ENCODE peak calls at places on chromosomes 5 and 9, in nine cellular contexts. U is natural killer cell treated with Interleukin-12 subunit alpha and Interleukin-12 subunit beta and Interleukin-15 and Interleukin-18, amount 100 ng/mL, for 72 hours; P is HuH-7; Q is SW 1271; B is left cardiac atrium; J is NCI-H1417; I is epithelial cell of esophagus; W is HL-60; F is T-helper 17 cell. V is an unnamed sample.

GRCh38 chr5:84642795-84643194 is 258.1 kb upstream of the EDIL3 start:
- DNase-seq in U (no peak), P (no peak), Q (no peak), B (no peak), J (no peak), I (peak), W (no peak), F (no peak), V (no peak)

GRCh38 chr9:134059661-134060395 is 8.0 kb downstream of the BRD3 start:
- DNase-seq in U (no peak), P (no peak), Q (no peak), B (no peak), J (no peak), I (no peak), W (peak), F (peak), V (no peak)

GRCh38 chr5:73395274-73395673 is 53.3 kb downstream of the FOXD1 start:
- DNase-seq in U (no peak), P (no peak), Q (no peak), B (no peak), J (no peak), I (no peak), W (no peak), F (no peak), V (no peak)

GRCh38 chr5:38201158-38201557 is 57.2 kb upstream of the EGFLAM start:
- DNase-seq in U (no peak), P (no peak), Q (no peak), B (no peak), J (no peak), I (no peak), W (no peak), F (no peak), V (no peak)

GRCh38 chr9:31394040-31394473 is 990.4 kb upstream of the ACO1 start:
- DNase-seq in U (no peak), P (no peak), Q (no peak), B (no peak), J (peak), I (peak), W (no peak), F (no peak), V (no peak)

GRCh38 chr9:37128051-37128450 is 7.7 kb downstream of the ZCCHC7 start:
- DNase-seq in U (no peak), P (no peak), Q (no peak), B (no peak), J (no peak), I (no peak), W (no peak), F (no peak), V (no peak)

GRCh38 chr5:125180222-125180621 is 433.8 kb upstream of the ZNF608 start:
- DNase-seq in U (no peak), P (no peak), Q (no peak), B (no peak), J (no peak), I (peak), W (no peak), F (no peak), V (no peak)

GRCh38 chr9:37209431-37210386 is 89.3 kb downstream of the ZCCHC7 start:
- DNase-seq in U (no peak), P (peak), Q (no peak), B (no peak), J (peak), I (peak), W (no peak), F (no peak), V (no peak)

GRCh38 chr9:95778957-95779356 is 96.5 kb upstream of the ERCC6L2 start:
- DNase-seq in U (no peak), P (no peak), Q (no peak), B (peak), J (no peak), I (peak), W (no peak), F (no peak), V (no peak)

GRCh38 chr9:77907581-77907980 is 124.0 kb downstream of the GNAQ start:
- DNase-seq in U (no peak), P (no peak), Q (no peak), B (no peak), J (no peak), I (peak), W (no peak), F (no peak), V (no peak)

GRCh38 chr5:40221796-40222195 is 457.9 kb upstream of the PTGER4 start:
- DNase-seq in U (no peak), P (no peak), Q (peak), B (no peak), J (no peak), I (peak), W (no peak), F (no peak), V (no peak)

GRCh38 chr9:70382709-70383605 is 31.5 kb downstream of the KLF9 start:
- DNase-seq in U (no peak), P (no peak), Q (no peak), B (no peak), J (no peak), I (no peak), W (no peak), F (no peak), V (no peak)

GRCh38 chr9:125754096-125754495 is 6.9 kb downstream of the PBX3 start:
- DNase-seq in U (no peak), P (no peak), Q (no peak), B (no peak), J (peak), I (no peak), W (no peak), F (no peak), V (no peak)

GRCh38 chr9:136287960-136288753 is 15.7 kb downstream of the CCDC187 start:
- DNase-seq in U (no peak), P (no peak), Q (no peak), B (peak), J (no peak), I (no peak), W (no peak), F (no peak), V (no peak)

GRCh38 chr9:12014488-12014887 is 678.7 kb upstream of the TYRP1 start:
- DNase-seq in U (no peak), P (no peak), Q (no peak), B (no peak), J (no peak), I (no peak), W (no peak), F (no peak), V (no peak)

GRCh38 chr9:132474253-132474652 is 64.2 kb downstream of the CFAP77 start:
- DNase-seq in U (no peak), P (no peak), Q (no peak), B (no peak), J (no peak), I (no peak), W (no peak), F (no peak), V (no peak)

GRCh38 chr5:38816083-38817030 is 29.5 kb upstream of the OSMR start:
- DNase-seq in U (no peak), P (no peak), Q (no peak), B (no peak), J (peak), I (peak), W (no peak), F (no peak), V (no peak)

GRCh38 chr5:143244000-143244736 is 159.3 kb downstream of the NR3C1 start:
- DNase-seq in U (no peak), P (no peak), Q (peak), B (peak), J (no peak), I (peak), W (no peak), F (no peak), V (peak)

GRCh38 chr9:81632599-81632998 is 56.7 kb downstream of the TLE1 start:
- DNase-seq in U (no peak), P (no peak), Q (peak), B (no peak), J (no peak), I (no peak), W (no peak), F (no peak), V (no peak)

GRCh38 chr5:74392698-74393431 is 247.7 kb downstream of the ENC1 start:
- DNase-seq in U (no peak), P (no peak), Q (peak), B (no peak), J (no peak), I (peak), W (no peak), F (no peak), V (peak)